ENCODE peak calls at places on chromosomes 1 and 21, in four cellular contexts. Y is spleen, R is stomach, K is HCT116. X is an unnamed sample.

GRCh38 chr1:18734001-18734400 is 103.4 kb downstream of the PAX7 start:
- DNase-seq in K (no peak), Y (peak), R (no peak), X (no peak)

GRCh38 chr1:216310776-216311175 is 112.5 kb downstream of the USH2A start:
- DNase-seq in Y (no peak), R (peak), K (no peak), X (no peak)

GRCh38 chr1:181405584-181405983 is 77.7 kb upstream of the CACNA1E start:
- DNase-seq in R (no peak), K (no peak), Y (no peak), X (no peak)

GRCh38 chr21:33854604-33855003 is 61.0 kb downstream of the ATP5PO start:
- DNase-seq in R (no peak), K (no peak), Y (no peak), X (no peak)

GRCh38 chr1:116219651-116220434 is 108.6 kb downstream of the MAB21L3 start:
- DNase-seq in Y (no peak), R (no peak), K (no peak), X (no peak)

GRCh38 chr1:94927405-94928175 is 680 bp upstream of the CNN3 start:
- DNase-seq in R (no peak), Y (no peak), K (no peak), X (no peak)

GRCh38 chr1:50423670-50424000 is 392 bp upstream of the DMRTA2 start:
- DNase-seq in R (no peak), K (no peak), Y (no peak), X (no peak)

GRCh38 chr1:231443363-231443762 is 21.3 kb upstream of the EGLN1 start:
- DNase-seq in R (no peak), K (no peak), Y (no peak), X (no peak)

GRCh38 chr1:151621351-151621750 is 9.5 kb downstream of the SNX27 start:
- DNase-seq in K (no peak), R (no peak), Y (no peak), X (no peak)

GRCh38 chr1:116472431-116472961 is 98.3 kb downstream of the CD58 start:
- DNase-seq in K (no peak), R (no peak), Y (no peak), X (no peak)

GRCh38 chr1:226733309-226733708 is 5.8 kb downstream of the ITPKB start:
- DNase-seq in K (no peak), R (no peak), Y (no peak), X (no peak)

GRCh38 chr1:61486783-61487505 is 238.0 kb downstream of the TM2D1 start:
- DNase-seq in R (no peak), Y (no peak), K (no peak), X (no peak)

GRCh38 chr1:50332941-50333594 is 90.2 kb downstream of the DMRTA2 start:
- DNase-seq in Y (peak), K (no peak), R (peak), X (no peak)

GRCh38 chr1:30745156-30745833 is 12.3 kb downstream of the LAPTM5 start:
- DNase-seq in R (no peak), K (no peak), Y (peak), X (no peak)
- H3K27ac ChIP-seq in R (peak), K (no peak), Y (peak), X (peak)

DNA sequence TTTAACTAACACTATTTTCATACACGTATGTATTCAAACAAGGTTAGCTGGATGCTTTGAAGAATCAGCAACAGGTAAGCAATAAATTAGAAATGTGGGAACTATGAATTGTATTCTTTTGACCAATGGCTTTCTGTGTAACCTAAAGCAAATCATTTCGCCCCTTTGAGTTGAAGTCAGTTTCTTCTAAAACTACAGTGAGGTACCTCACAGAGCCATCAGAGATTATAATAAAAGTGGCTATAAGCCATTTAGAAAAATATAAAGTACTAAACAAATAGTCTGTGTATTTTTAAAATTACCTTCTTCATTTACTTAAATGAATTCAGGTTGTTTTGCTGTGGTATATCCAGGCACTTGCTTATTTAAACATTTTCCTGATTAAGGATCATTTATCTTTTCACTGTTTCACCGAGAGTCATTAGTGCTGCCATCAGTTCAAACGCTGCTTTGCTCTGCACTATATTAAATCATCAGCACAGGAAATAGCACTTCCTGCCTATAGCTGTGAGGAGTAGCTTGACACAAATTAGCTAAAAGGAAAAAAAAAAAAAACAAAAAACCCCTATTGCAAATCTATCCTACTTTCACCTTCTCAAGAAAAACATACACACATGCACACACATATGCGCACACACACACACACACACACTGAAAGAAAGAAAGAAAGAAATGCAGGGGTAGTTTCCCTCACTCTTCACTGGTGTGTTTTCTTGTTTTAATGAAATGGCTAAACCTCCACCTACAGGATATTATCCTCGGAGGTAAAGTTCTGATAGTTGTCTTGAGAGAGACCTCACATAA is 39.8 kb upstream of the C1orf105 start:
- DNase-seq in Y (no peak), R (no peak), K (no peak), X (no peak)
- TF ChIP-seq POLR2AphosphoS5 in Y (no peak), R (no peak), K (no peak), X (no peak)

GRCh38 chr21:42654179-42654912 is 925 bp downstream of the PDE9A start:
- DNase-seq in R (no peak), K (no peak), Y (peak), X (no peak)

GRCh38 chr21:42653492-42654061 is at the start of gene PDE9A:
- DNase-seq in Y (peak), K (no peak), R (no peak), X (no peak)

GRCh38 chr21:42650441-42651421 is 2.7 kb upstream of the PDE9A start:
- DNase-seq in R (no peak), K (no peak), Y (peak), X (no peak)

GRCh38 chr21:42651515-42652401 is 1.7 kb upstream of the PDE9A start:
- DNase-seq in R (no peak), Y (peak), K (no peak), X (no peak)

DNA sequence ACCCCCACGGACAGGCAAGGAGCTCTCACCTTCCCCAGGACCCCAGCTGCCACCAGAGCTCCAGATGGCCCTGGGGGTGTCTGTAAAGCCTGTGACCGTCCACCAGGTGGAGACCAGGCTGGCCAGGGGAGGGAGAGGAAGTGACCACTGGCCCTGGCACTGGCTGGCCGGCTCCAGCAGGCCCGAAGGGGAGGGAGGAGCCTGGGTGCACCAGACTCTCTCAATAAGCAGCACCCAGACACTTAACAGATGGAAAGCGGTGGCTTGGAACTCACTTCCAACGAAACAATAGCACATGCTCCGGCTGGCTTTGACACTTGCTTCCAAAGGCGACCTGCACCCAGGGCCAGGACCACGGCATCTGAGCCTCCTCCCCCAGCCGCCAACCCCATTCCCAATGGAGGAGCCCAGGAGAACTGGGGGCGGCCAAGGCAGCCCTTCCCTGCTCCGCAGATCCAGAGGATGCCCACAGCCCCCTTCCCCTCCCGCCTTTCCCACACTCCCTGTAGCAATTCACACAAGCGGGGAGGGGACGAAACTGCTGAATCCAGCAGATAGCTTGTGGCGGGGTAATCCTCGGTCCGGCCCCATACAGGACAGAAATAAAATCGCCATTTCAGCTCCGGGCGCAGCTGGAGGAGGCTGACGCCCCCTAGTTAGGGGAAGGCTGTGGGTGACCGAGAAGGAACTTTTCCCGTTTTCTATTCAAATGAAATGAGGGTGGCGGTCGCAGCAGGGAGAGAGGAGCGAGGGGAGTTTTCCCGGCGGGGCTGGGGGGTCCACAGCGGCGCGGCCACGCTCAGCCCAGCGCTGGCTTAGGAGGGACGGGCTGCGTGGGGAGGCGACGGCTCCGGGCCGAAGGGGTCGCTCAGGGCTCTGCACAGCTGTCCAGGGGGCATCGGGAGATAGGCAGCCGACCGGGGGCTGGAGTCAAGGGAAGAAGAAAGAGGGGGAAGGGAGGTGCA is 612 bp upstream of the PDE9A start:
- DNase-seq in K (no peak), Y (peak), R (peak), X (no peak)
- H3K27ac ChIP-seq in K (no peak), Y (no peak), R (peak), X (peak)

DNA sequence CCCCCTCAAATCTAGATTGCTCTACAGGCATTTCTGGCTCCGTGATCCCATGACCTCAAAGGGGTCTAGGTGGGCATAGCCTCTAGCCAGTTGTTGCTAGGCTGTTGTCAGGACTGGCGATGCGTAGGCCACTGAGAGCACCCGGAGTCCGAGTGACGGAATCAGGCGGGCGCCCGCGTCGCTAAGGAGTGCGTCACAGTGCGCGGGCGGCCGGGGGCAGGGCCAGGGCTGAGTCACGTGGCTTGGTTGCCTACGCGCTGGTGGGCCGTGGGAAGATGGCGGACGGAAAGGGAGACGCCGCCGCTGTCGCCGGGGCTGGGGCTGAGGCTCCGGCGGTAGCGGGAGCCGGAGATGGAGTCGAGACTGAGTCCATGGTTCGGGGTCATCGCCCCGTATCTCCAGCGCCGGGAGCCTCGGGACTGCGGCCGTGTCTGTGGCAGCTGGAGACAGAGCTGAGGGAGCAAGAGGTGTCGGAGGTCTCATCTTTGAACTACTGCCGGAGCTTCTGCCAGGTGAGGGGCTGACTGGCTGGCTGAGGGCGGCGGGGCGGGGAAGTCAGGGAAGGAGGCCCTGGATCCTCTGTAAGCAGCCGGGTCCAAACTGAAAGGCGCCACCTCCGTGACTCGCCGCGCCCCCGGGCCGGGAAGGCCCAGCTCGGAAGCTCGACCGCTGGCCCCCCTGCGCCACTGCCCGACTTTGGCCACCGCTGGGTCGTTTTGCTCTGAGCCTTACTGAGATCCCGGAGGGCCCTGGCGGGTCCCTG is at the start of gene RLF:
- DNase-seq in K (peak), Y (peak), R (peak), X (peak)
- TF ChIP-seq POLR2AphosphoS5 in K (peak), Y (peak), R (peak), X (peak)

DNA sequence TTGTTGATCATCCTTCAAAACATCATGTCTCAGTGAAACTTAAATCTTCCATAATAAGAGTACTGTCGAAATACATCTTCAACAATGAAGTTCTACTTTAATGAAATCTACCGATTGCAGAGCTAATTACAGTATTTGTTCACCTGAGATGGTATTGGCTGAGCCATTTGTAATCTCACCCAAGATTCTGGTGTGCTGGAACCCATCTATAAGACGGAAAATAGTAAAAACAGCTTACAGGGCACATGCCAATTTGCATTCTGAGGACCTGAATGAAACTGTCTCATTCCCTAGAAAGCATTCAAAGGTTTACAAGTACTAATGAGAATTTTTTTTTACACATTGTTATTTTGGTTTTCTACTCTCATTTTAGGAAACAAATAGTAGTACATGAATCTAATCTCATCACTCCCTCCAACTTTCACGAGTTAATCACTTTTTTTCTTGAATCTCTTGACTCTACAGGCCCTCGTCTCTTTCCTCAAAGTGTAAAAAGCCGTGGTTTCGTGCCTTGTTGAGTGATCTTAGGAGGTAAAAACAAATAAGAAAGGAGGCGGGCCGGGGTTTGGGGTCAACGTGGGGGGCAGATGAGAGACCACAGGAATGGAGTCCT is 1.0 kb downstream of the CHML start:
- DNase-seq in K (no peak), Y (no peak), R (no peak), X (no peak)
- H3K27ac ChIP-seq in K (no peak), Y (peak), R (peak), X (peak)

GRCh38 chr1:23618586-23619083 is 59.3 kb upstream of the ID3 start:
- DNase-seq in K (no peak), Y (no peak), R (no peak), X (no peak)
- TF ChIP-seq POLR2AphosphoS5 in K (no peak), Y (no peak), R (no peak), X (no peak)

DNA sequence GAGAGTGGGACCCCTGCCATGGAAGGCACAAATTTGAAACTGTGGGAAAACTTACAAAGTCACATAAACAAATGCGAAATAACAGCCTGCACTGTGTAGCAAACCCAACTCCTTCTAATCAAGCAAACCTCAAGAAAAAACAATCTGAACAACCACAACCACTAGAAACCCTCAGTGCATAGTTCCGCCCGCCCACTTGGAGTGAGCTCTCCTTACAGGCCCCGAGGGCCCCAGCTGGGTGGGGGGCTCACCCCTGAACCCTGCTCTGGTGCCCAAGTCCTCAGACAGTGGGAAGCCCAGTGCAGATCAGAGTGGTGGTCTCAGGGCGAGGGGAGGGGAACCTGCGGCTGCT is 937 bp upstream of the MXRA8 start:
- DNase-seq in Y (peak), K (no peak), R (no peak), X (no peak)
- H3K27ac ChIP-seq in Y (no peak), K (no peak), R (peak), X (peak)

DNA sequence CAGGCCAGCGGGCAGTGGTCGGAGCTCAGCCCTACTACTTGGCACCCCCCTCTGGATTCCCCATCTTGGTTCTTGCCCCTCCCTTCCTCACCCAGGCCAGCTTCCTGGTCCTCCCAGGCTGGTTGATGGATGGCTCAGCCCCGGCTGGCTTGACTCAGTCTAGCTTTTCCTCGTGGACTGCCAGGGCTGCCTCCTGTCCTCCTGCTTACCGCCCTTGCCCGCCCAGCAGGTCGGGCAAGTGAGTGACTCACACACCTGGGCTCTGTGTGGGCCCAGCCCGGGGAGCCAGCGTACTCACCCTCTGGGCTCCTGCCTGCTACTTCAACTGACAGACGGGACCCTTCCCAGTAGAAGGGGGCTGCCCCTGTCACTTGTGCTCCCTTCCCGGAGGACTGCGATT is 19.5 kb upstream of the ARHGEF10L start:
- DNase-seq in R (peak), Y (no peak), K (peak), X (no peak)
- TF ChIP-seq POLR2AphosphoS5 in R (peak), Y (no peak), K (peak), X (peak)

GRCh38 chr1:173581384-173582078 is 21.3 kb downstream of the SLC9C2 start:
- DNase-seq in R (no peak), Y (no peak), K (no peak), X (no peak)
- H3K27ac ChIP-seq in R (no peak), Y (no peak), K (no peak), X (no peak)

GRCh38 chr1:159079518-159079917 is 3.0 kb upstream of the AIM2 start:
- DNase-seq in R (no peak), Y (no peak), K (no peak), X (no peak)

GRCh38 chr1:159077657-159077961 is 1.0 kb upstream of the AIM2 start:
- DNase-seq in K (no peak), R (no peak), Y (no peak), X (no peak)

GRCh38 chr1:159076753-159077656 is at the start of gene AIM2:
- DNase-seq in Y (peak), R (peak), K (no peak), X (no peak)

GRCh38 chr1:159071970-159072582 is 4.5 kb downstream of the AIM2 start:
- DNase-seq in K (peak), Y (no peak), R (no peak), X (no peak)

GRCh38 chr1:159076438-159076752 is 171 bp downstream of the AIM2 start:
- DNase-seq in K (no peak), Y (peak), R (no peak), X (no peak)
- TF ChIP-seq POLR2AphosphoS5 in K (no peak), Y (no peak), R (no peak), X (no peak)

X was measured in vagina.